ENCODE peak calls at places on chromosome 20, in five cellular contexts. One of them, this sample, is unnamed.

GRCh38 chr20:856361-856775 is 22.9 kb downstream of the FAM110A start:
- DNase-seq in SW 1271: peak
- DNase-seq in posterior cingulate gyrus: no peak
- DNase-seq in AG20443: peak
- DNase-seq in cerebellar cortex: no peak
- DNase-seq in this sample: no peak

GRCh38 chr20:49866051-49866450 is 49.3 kb downstream of the SPATA2 start:
- DNase-seq in SW 1271: no peak
- DNase-seq in posterior cingulate gyrus: no peak
- DNase-seq in AG20443: peak
- DNase-seq in cerebellar cortex: no peak
- DNase-seq in this sample: no peak

GRCh38 chr20:34629342-34629741 is 47.5 kb downstream of the PIGU start:
- DNase-seq in SW 1271: no peak
- DNase-seq in posterior cingulate gyrus: no peak
- DNase-seq in AG20443: peak
- DNase-seq in cerebellar cortex: no peak
- DNase-seq in this sample: no peak

GRCh38 chr20:32215147-32215546 is 7.5 kb downstream of the POFUT1 start:
- DNase-seq in SW 1271: no peak
- DNase-seq in posterior cingulate gyrus: no peak
- DNase-seq in AG20443: no peak
- DNase-seq in cerebellar cortex: no peak
- DNase-seq in this sample: no peak

GRCh38 chr20:63835031-63835858 is 4.2 kb upstream of the ZBTB46 start:
- DNase-seq in SW 1271: peak
- DNase-seq in posterior cingulate gyrus: peak
- DNase-seq in AG20443: peak
- DNase-seq in cerebellar cortex: peak
- DNase-seq in this sample: no peak

GRCh38 chr20:48273843-48274242 is 488.6 kb upstream of the SULF2 start:
- DNase-seq in SW 1271: no peak
- DNase-seq in posterior cingulate gyrus: no peak
- DNase-seq in AG20443: no peak
- DNase-seq in cerebellar cortex: no peak
- DNase-seq in this sample: no peak

GRCh38 chr20:51801220-51801991 is 915 bp downstream of the SALL4 start:
- DNase-seq in SW 1271: no peak
- DNase-seq in posterior cingulate gyrus: no peak
- DNase-seq in AG20443: peak
- DNase-seq in cerebellar cortex: peak
- DNase-seq in this sample: no peak

GRCh38 chr20:47711046-47711752 is 74.1 kb downstream of the SULF2 start:
- DNase-seq in SW 1271: no peak
- DNase-seq in posterior cingulate gyrus: no peak
- DNase-seq in AG20443: no peak
- DNase-seq in cerebellar cortex: no peak
- DNase-seq in this sample: no peak

GRCh38 chr20:16236589-16237241 is 336.5 kb downstream of the KIF16B start:
- DNase-seq in SW 1271: no peak
- DNase-seq in posterior cingulate gyrus: no peak
- DNase-seq in AG20443: no peak
- DNase-seq in cerebellar cortex: no peak
- DNase-seq in this sample: no peak

GRCh38 chr20:4691753-4692152 is 30.0 kb upstream of the PRND start:
- DNase-seq in SW 1271: no peak
- DNase-seq in posterior cingulate gyrus: no peak
- DNase-seq in AG20443: no peak
- DNase-seq in cerebellar cortex: no peak
- DNase-seq in this sample: no peak

GRCh38 chr20:14415492-14415891 is 78.1 kb upstream of the FLRT3 start:
- DNase-seq in SW 1271: no peak
- DNase-seq in posterior cingulate gyrus: no peak
- DNase-seq in AG20443: no peak
- DNase-seq in cerebellar cortex: no peak
- DNase-seq in this sample: no peak

GRCh38 chr20:5085380-5085779 is 34.4 kb downstream of the PCNA start:
- DNase-seq in SW 1271: no peak
- DNase-seq in posterior cingulate gyrus: no peak
- DNase-seq in AG20443: no peak
- DNase-seq in cerebellar cortex: no peak
- DNase-seq in this sample: no peak

GRCh38 chr20:58448958-58449357 is 59.9 kb downstream of the VAPB start:
- DNase-seq in SW 1271: no peak
- DNase-seq in posterior cingulate gyrus: no peak
- DNase-seq in AG20443: no peak
- DNase-seq in cerebellar cortex: no peak
- DNase-seq in this sample: no peak

GRCh38 chr20:24389686-24390085 is 79.7 kb upstream of the SYNDIG1 start:
- DNase-seq in SW 1271: no peak
- DNase-seq in posterior cingulate gyrus: no peak
- DNase-seq in AG20443: no peak
- DNase-seq in cerebellar cortex: no peak
- DNase-seq in this sample: no peak

GRCh38 chr20:52150440-52151258 is 40.9 kb downstream of the ZFP64 start:
- DNase-seq in SW 1271: no peak
- DNase-seq in posterior cingulate gyrus: no peak
- DNase-seq in AG20443: peak
- DNase-seq in cerebellar cortex: peak
- DNase-seq in this sample: no peak

GRCh38 chr20:51826372-51826771 is 24.1 kb upstream of the SALL4 start:
- DNase-seq in SW 1271: no peak
- DNase-seq in posterior cingulate gyrus: no peak
- DNase-seq in AG20443: no peak
- DNase-seq in cerebellar cortex: no peak
- DNase-seq in this sample: no peak

GRCh38 chr20:63858393-63859165 is 2.7 kb upstream of the ABHD16B start:
- DNase-seq in SW 1271: no peak
- DNase-seq in posterior cingulate gyrus: no peak
- DNase-seq in AG20443: no peak
- DNase-seq in cerebellar cortex: peak
- DNase-seq in this sample: no peak

GRCh38 chr20:50237349-50237748 is 46.7 kb downstream of the CEBPB start:
- DNase-seq in SW 1271: no peak
- DNase-seq in posterior cingulate gyrus: no peak
- DNase-seq in AG20443: no peak
- DNase-seq in cerebellar cortex: no peak
- DNase-seq in this sample: no peak

GRCh38 chr20:33909331-33909921 is 84.3 kb upstream of the RALY start:
- DNase-seq in SW 1271: peak
- DNase-seq in posterior cingulate gyrus: no peak
- DNase-seq in AG20443: peak
- DNase-seq in cerebellar cortex: no peak
- DNase-seq in this sample: no peak

GRCh38 chr20:37111926-37112455 is 16.2 kb upstream of the RBL1 start:
- DNase-seq in SW 1271: no peak
- DNase-seq in posterior cingulate gyrus: no peak
- DNase-seq in AG20443: no peak
- DNase-seq in cerebellar cortex: no peak
- DNase-seq in this sample: no peak

GRCh38 chr20:58692579-58693225 is at the start of gene NPEPL1:
- DNase-seq in SW 1271: no peak
- DNase-seq in posterior cingulate gyrus: no peak
- DNase-seq in AG20443: peak
- DNase-seq in cerebellar cortex: no peak
- DNase-seq in this sample: peak

GRCh38 chr20:36573798-36574277 is 441 bp downstream of the TGIF2 start:
- DNase-seq in SW 1271: no peak
- DNase-seq in posterior cingulate gyrus: no peak
- DNase-seq in AG20443: peak
- DNase-seq in cerebellar cortex: no peak
- DNase-seq in this sample: peak

GRCh38 chr20:57124346-57124745 is 142.1 kb downstream of the BMP7 start:
- DNase-seq in SW 1271: no peak
- DNase-seq in posterior cingulate gyrus: no peak
- DNase-seq in AG20443: no peak
- DNase-seq in cerebellar cortex: no peak
- DNase-seq in this sample: no peak

GRCh38 chr20:37505263-37506165 is 15.5 kb upstream of the NNAT start:
- DNase-seq in SW 1271: no peak
- DNase-seq in posterior cingulate gyrus: no peak
- DNase-seq in AG20443: no peak
- DNase-seq in cerebellar cortex: no peak
- DNase-seq in this sample: no peak

GRCh38 chr20:2283706-2284423 is 11.9 kb upstream of the TGM3 start:
- DNase-seq in SW 1271: no peak
- DNase-seq in posterior cingulate gyrus: no peak
- DNase-seq in AG20443: no peak
- DNase-seq in cerebellar cortex: no peak
- DNase-seq in this sample: no peak

GRCh38 chr20:3071610-3072529 is at the start of gene OXT:
- DNase-seq in SW 1271: no peak
- DNase-seq in posterior cingulate gyrus: no peak
- DNase-seq in AG20443: no peak
- DNase-seq in cerebellar cortex: no peak
- DNase-seq in this sample: no peak